ENCODE peak calls at places on chromosome 9, in eight cellular contexts. One of them, this sample, is unnamed.

GRCh38 chr9:95090871-95091573 is 226.5 kb downstream of the FANCC start:
- DNase-seq in H4: no peak
- DNase-seq in neuronal stem cell: no peak
- DNase-seq in activated naive CD4-positive, alpha-beta T cell treated with Interleukin-2 at 50 U/mL for 16 hours: no peak
- DNase-seq in heart left ventricle: no peak
- DNase-seq in GM23338: no peak
- DNase-seq in OCI-M1: no peak
- DNase-seq in T-helper 2 cell: no peak
- DNase-seq in this sample: no peak

GRCh38 chr9:128937310-128938165 is 9.9 kb downstream of the DOLK start:
- DNase-seq in H4: no peak
- DNase-seq in neuronal stem cell: no peak
- DNase-seq in activated naive CD4-positive, alpha-beta T cell treated with Interleukin-2 at 50 U/mL for 16 hours: no peak
- DNase-seq in heart left ventricle: no peak
- DNase-seq in GM23338: no peak
- DNase-seq in OCI-M1: no peak
- DNase-seq in T-helper 2 cell: no peak
- DNase-seq in this sample: no peak

GRCh38 chr9:92631452-92632211 is 38.3 kb downstream of the IPPK start:
- DNase-seq in H4: no peak
- DNase-seq in neuronal stem cell: no peak
- DNase-seq in activated naive CD4-positive, alpha-beta T cell treated with Interleukin-2 at 50 U/mL for 16 hours: no peak
- DNase-seq in heart left ventricle: no peak
- DNase-seq in GM23338: no peak
- DNase-seq in OCI-M1: no peak
- DNase-seq in T-helper 2 cell: no peak
- DNase-seq in this sample: no peak

GRCh38 chr9:130940693-130941576 is 1.9 kb upstream of the FIBCD1 start:
- DNase-seq in H4: no peak
- DNase-seq in neuronal stem cell: no peak
- DNase-seq in activated naive CD4-positive, alpha-beta T cell treated with Interleukin-2 at 50 U/mL for 16 hours: peak
- DNase-seq in heart left ventricle: peak
- DNase-seq in GM23338: peak
- DNase-seq in OCI-M1: peak
- DNase-seq in T-helper 2 cell: peak
- DNase-seq in this sample: no peak

GRCh38 chr9:4315582-4316215 is 15.8 kb upstream of the GLIS3 start:
- DNase-seq in H4: peak
- DNase-seq in neuronal stem cell: peak
- DNase-seq in activated naive CD4-positive, alpha-beta T cell treated with Interleukin-2 at 50 U/mL for 16 hours: peak
- DNase-seq in heart left ventricle: peak
- DNase-seq in GM23338: peak
- DNase-seq in OCI-M1: peak
- DNase-seq in T-helper 2 cell: peak
- DNase-seq in this sample: peak

GRCh38 chr9:97848237-97848581 is 4.8 kb upstream of the FOXE1 start:
- DNase-seq in H4: no peak
- DNase-seq in neuronal stem cell: no peak
- DNase-seq in activated naive CD4-positive, alpha-beta T cell treated with Interleukin-2 at 50 U/mL for 16 hours: no peak
- DNase-seq in heart left ventricle: no peak
- DNase-seq in GM23338: peak
- DNase-seq in OCI-M1: no peak
- DNase-seq in T-helper 2 cell: no peak
- DNase-seq in this sample: no peak

GRCh38 chr9:4077499-4078102 is 222.3 kb downstream of the GLIS3 start:
- DNase-seq in H4: peak
- DNase-seq in neuronal stem cell: no peak
- DNase-seq in activated naive CD4-positive, alpha-beta T cell treated with Interleukin-2 at 50 U/mL for 16 hours: peak
- DNase-seq in heart left ventricle: peak
- DNase-seq in GM23338: peak
- DNase-seq in OCI-M1: peak
- DNase-seq in T-helper 2 cell: no peak
- DNase-seq in this sample: peak

GRCh38 chr9:89952401-89952800 is 347.6 kb downstream of the GADD45G start:
- DNase-seq in H4: no peak
- DNase-seq in neuronal stem cell: no peak
- DNase-seq in activated naive CD4-positive, alpha-beta T cell treated with Interleukin-2 at 50 U/mL for 16 hours: no peak
- DNase-seq in heart left ventricle: no peak
- DNase-seq in GM23338: no peak
- DNase-seq in OCI-M1: no peak
- DNase-seq in T-helper 2 cell: no peak
- DNase-seq in this sample: no peak

GRCh38 chr9:114677418-114677817 is 4.6 kb downstream of the TEX48 start:
- DNase-seq in H4: peak
- DNase-seq in neuronal stem cell: no peak
- DNase-seq in activated naive CD4-positive, alpha-beta T cell treated with Interleukin-2 at 50 U/mL for 16 hours: no peak
- DNase-seq in heart left ventricle: no peak
- DNase-seq in GM23338: no peak
- DNase-seq in OCI-M1: peak
- DNase-seq in T-helper 2 cell: no peak
- DNase-seq in this sample: peak

GRCh38 chr9:16744386-16744785 is 126.1 kb downstream of the BNC2 start:
- DNase-seq in H4: no peak
- DNase-seq in neuronal stem cell: no peak
- DNase-seq in activated naive CD4-positive, alpha-beta T cell treated with Interleukin-2 at 50 U/mL for 16 hours: no peak
- DNase-seq in heart left ventricle: no peak
- DNase-seq in GM23338: no peak
- DNase-seq in OCI-M1: no peak
- DNase-seq in T-helper 2 cell: no peak
- DNase-seq in this sample: no peak

GRCh38 chr9:94920439-94920951 is 194.0 kb downstream of the AOPEP start:
- DNase-seq in H4: peak
- DNase-seq in neuronal stem cell: no peak
- DNase-seq in activated naive CD4-positive, alpha-beta T cell treated with Interleukin-2 at 50 U/mL for 16 hours: no peak
- DNase-seq in heart left ventricle: no peak
- DNase-seq in GM23338: no peak
- DNase-seq in OCI-M1: no peak
- DNase-seq in T-helper 2 cell: no peak
- DNase-seq in this sample: no peak

GRCh38 chr9:84937086-84937670 is 267.6 kb downstream of the NTRK2 start:
- DNase-seq in H4: no peak
- DNase-seq in neuronal stem cell: peak
- DNase-seq in activated naive CD4-positive, alpha-beta T cell treated with Interleukin-2 at 50 U/mL for 16 hours: no peak
- DNase-seq in heart left ventricle: no peak
- DNase-seq in GM23338: peak
- DNase-seq in OCI-M1: no peak
- DNase-seq in T-helper 2 cell: no peak
- DNase-seq in this sample: no peak

GRCh38 chr9:69324549-69325401 is at the start of gene ENTREP1:
- DNase-seq in H4: peak
- DNase-seq in neuronal stem cell: peak
- DNase-seq in activated naive CD4-positive, alpha-beta T cell treated with Interleukin-2 at 50 U/mL for 16 hours: no peak
- DNase-seq in heart left ventricle: peak
- DNase-seq in GM23338: peak
- DNase-seq in OCI-M1: no peak
- DNase-seq in T-helper 2 cell: no peak
- DNase-seq in this sample: no peak

GRCh38 chr9:24257726-24258125 is 288.0 kb downstream of the IZUMO3 start:
- DNase-seq in H4: peak
- DNase-seq in neuronal stem cell: no peak
- DNase-seq in activated naive CD4-positive, alpha-beta T cell treated with Interleukin-2 at 50 U/mL for 16 hours: no peak
- DNase-seq in heart left ventricle: no peak
- DNase-seq in GM23338: no peak
- DNase-seq in OCI-M1: no peak
- DNase-seq in T-helper 2 cell: no peak
- DNase-seq in this sample: no peak

GRCh38 chr9:13142776-13143175 is 136.7 kb downstream of the MPDZ start:
- DNase-seq in H4: no peak
- DNase-seq in neuronal stem cell: no peak
- DNase-seq in activated naive CD4-positive, alpha-beta T cell treated with Interleukin-2 at 50 U/mL for 16 hours: no peak
- DNase-seq in heart left ventricle: no peak
- DNase-seq in GM23338: no peak
- DNase-seq in OCI-M1: no peak
- DNase-seq in T-helper 2 cell: no peak
- DNase-seq in this sample: no peak

GRCh38 chr9:35515766-35516165 is 25.9 kb downstream of the RUSC2 start:
- DNase-seq in H4: no peak
- DNase-seq in neuronal stem cell: no peak
- DNase-seq in activated naive CD4-positive, alpha-beta T cell treated with Interleukin-2 at 50 U/mL for 16 hours: no peak
- DNase-seq in heart left ventricle: no peak
- DNase-seq in GM23338: no peak
- DNase-seq in OCI-M1: no peak
- DNase-seq in T-helper 2 cell: no peak
- DNase-seq in this sample: no peak

GRCh38 chr9:111001471-111001870 is 36.8 kb downstream of the LPAR1 start:
- DNase-seq in H4: no peak
- DNase-seq in neuronal stem cell: no peak
- DNase-seq in activated naive CD4-positive, alpha-beta T cell treated with Interleukin-2 at 50 U/mL for 16 hours: no peak
- DNase-seq in heart left ventricle: no peak
- DNase-seq in GM23338: no peak
- DNase-seq in OCI-M1: peak
- DNase-seq in T-helper 2 cell: no peak
- DNase-seq in this sample: peak

GRCh38 chr9:111853450-111853827 is 43.2 kb upstream of the UGCG start:
- DNase-seq in H4: no peak
- DNase-seq in neuronal stem cell: no peak
- DNase-seq in activated naive CD4-positive, alpha-beta T cell treated with Interleukin-2 at 50 U/mL for 16 hours: no peak
- DNase-seq in heart left ventricle: no peak
- DNase-seq in GM23338: no peak
- DNase-seq in OCI-M1: no peak
- DNase-seq in T-helper 2 cell: no peak
- DNase-seq in this sample: no peak

GRCh38 chr9:128703616-128704355 is 1.5 kb downstream of the PKN3 start:
- DNase-seq in H4: no peak
- DNase-seq in neuronal stem cell: no peak
- DNase-seq in activated naive CD4-positive, alpha-beta T cell treated with Interleukin-2 at 50 U/mL for 16 hours: no peak
- DNase-seq in heart left ventricle: peak
- DNase-seq in GM23338: no peak
- DNase-seq in OCI-M1: no peak
- DNase-seq in T-helper 2 cell: no peak
- DNase-seq in this sample: no peak

GRCh38 chr9:93501406-93501805 is 48.0 kb upstream of the FAM120AOS start:
- DNase-seq in H4: no peak
- DNase-seq in neuronal stem cell: no peak
- DNase-seq in activated naive CD4-positive, alpha-beta T cell treated with Interleukin-2 at 50 U/mL for 16 hours: no peak
- DNase-seq in heart left ventricle: no peak
- DNase-seq in GM23338: no peak
- DNase-seq in OCI-M1: peak
- DNase-seq in T-helper 2 cell: no peak
- DNase-seq in this sample: no peak

GRCh38 chr9:131020388-131020787 is 11.4 kb downstream of the LAMC3 start:
- DNase-seq in H4: no peak
- DNase-seq in neuronal stem cell: no peak
- DNase-seq in activated naive CD4-positive, alpha-beta T cell treated with Interleukin-2 at 50 U/mL for 16 hours: no peak
- DNase-seq in heart left ventricle: no peak
- DNase-seq in GM23338: no peak
- DNase-seq in OCI-M1: no peak
- DNase-seq in T-helper 2 cell: no peak
- DNase-seq in this sample: no peak

GRCh38 chr9:18566125-18566524 is 92.2 kb downstream of the ADAMTSL1 start:
- DNase-seq in H4: peak
- DNase-seq in neuronal stem cell: no peak
- DNase-seq in activated naive CD4-positive, alpha-beta T cell treated with Interleukin-2 at 50 U/mL for 16 hours: no peak
- DNase-seq in heart left ventricle: no peak
- DNase-seq in GM23338: no peak
- DNase-seq in OCI-M1: no peak
- DNase-seq in T-helper 2 cell: no peak
- DNase-seq in this sample: no peak

GRCh38 chr9:131361202-131361833 is 32.6 kb upstream of the PRRC2B start:
- DNase-seq in H4: peak
- DNase-seq in neuronal stem cell: no peak
- DNase-seq in activated naive CD4-positive, alpha-beta T cell treated with Interleukin-2 at 50 U/mL for 16 hours: no peak
- DNase-seq in heart left ventricle: no peak
- DNase-seq in GM23338: no peak
- DNase-seq in OCI-M1: peak
- DNase-seq in T-helper 2 cell: no peak
- DNase-seq in this sample: peak